ENCODE peak calls at places on chromosome 1, in six cellular contexts. A is hepatocyte, J is body of pancreas, Q is cardiac muscle cell, U is mucosa of descending colon, P is psoas muscle. S is an unnamed sample. For H3K4me1, the result is how much of the 10 kb centered on the place peaks cover.

GRCh38 chr1:89842547-89843278 is 21.9 kb downstream of the LRRC8D start:
- DNase-seq in A (peak), Q (peak), P (no peak), U (no peak), J (no peak), S (no peak)

GRCh38 chr1:41739061-41739955 is 179.4 kb downstream of the HIVEP3 start:
- DNase-seq in J (peak), P (peak), U (peak), A (peak), Q (peak), S (peak)

GRCh38 chr1:27496604-27497155 is 6.7 kb upstream of the WASF2 start:
- DNase-seq in P (peak), J (no peak), A (peak), Q (peak), U (no peak), S (peak)

GRCh38 chr1:25168193-25169071 is 63.9 kb downstream of the SYF2 start:
- DNase-seq in J (peak), A (peak), P (no peak), Q (no peak), U (peak), S (peak)

GRCh38 chr1:158998781-158999161 is 10.9 kb upstream of the IFI16 start:
- DNase-seq in J (peak), A (peak), U (peak), P (peak), Q (peak), S (peak)

GRCh38 chr1:198932351-198932991 is 293.6 kb downstream of the PTPRC start:
- DNase-seq in Q (no peak), A (no peak), U (no peak), J (no peak), P (no peak), S (no peak)

GRCh38 chr1:180930687-180931086 is 18.0 kb downstream of the KIAA1614 start:
- DNase-seq in J (no peak), U (no peak), Q (no peak), P (no peak), A (no peak), S (no peak)

GRCh38 chr1:173507205-173507846 is 30.2 kb downstream of the PRDX6 start:
- DNase-seq in P (no peak), Q (peak), A (peak), J (no peak), U (no peak), S (no peak)

GRCh38 chr1:35442737-35443136 is 114.5 kb downstream of the KIAA0319L start:
- DNase-seq in J (no peak), U (no peak), Q (no peak), P (no peak), A (no peak), S (no peak)
- TF ChIP-seq CTCF in J (no peak), U (no peak), Q (no peak), P (no peak), A (no peak), S (no peak)

GRCh38 chr1:201459052-201459451 is 9.9 kb downstream of the PHLDA3 start:
- DNase-seq in U (no peak), Q (no peak), J (no peak), A (no peak), P (no peak), S (no peak)
- H3K4me1 ChIP-seq in U (under half), Q (under half), J (under half), A (under half), P (half or more), S (under half)

GRCh38 chr1:118986839-118987430 is 1.2 kb downstream of the TBX15 start:
- DNase-seq in J (no peak), P (peak), U (no peak), Q (no peak), A (no peak), S (no peak)
- H3K4me3 ChIP-seq in J (peak), P (peak), U (no peak), Q (peak), A (peak), S (peak)

GRCh38 chr1:82015444-82015843 is 214.7 kb downstream of the ADGRL2 start:
- DNase-seq in Q (no peak), A (no peak), P (no peak), J (no peak), U (no peak), S (no peak)
- TF ChIP-seq CTCF in Q (no peak), A (no peak), P (no peak), J (no peak), U (no peak), S (no peak)

DNA sequence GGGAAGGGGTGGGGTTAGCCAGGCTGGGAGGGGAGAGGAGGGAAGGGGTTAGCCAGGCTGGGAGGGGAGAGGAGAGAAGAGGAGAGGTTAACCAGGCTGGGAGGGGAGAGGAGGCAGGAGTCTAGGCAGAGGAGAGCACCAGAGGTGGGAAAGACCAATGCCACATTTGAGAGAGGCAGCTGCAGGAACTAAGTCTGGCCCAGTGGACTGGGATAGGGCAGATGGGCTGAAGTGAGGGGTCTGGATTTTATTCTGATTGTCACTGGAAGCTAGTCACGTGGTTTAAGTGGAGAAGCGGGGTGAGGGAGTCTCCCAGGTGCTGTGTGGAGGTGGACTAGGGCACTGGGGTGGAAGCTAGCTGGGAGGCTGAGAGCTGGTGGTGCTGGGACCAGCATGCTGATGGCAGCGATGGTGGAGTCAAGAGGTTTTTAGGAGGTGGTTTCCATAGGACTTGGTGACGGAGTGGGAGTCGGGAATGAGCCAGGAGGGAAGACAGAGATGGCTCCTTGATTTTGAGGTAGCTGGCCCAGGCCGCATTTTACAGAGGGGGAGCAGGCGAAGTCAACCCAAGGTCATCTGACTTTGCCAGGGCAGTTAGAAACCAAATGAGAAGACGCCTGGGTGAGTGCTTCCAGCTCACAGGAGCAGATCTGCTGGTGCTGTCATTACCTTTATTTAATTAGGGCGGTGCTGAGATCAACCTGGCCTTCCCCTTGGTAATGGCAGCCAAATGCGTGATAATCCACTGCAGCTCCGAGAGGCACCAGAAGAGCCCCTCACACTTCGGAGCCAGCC is 42.8 kb downstream of the DISP3 start:
- DNase-seq in J (no peak), P (no peak), Q (no peak), U (no peak), A (no peak), S (peak)
- H3K4me1 ChIP-seq in J (under half), P (under half), Q (under half), U (under half), A (under half), S (under half)

GRCh38 chr1:156571261-156571958 is 955 bp downstream of the IQGAP3 start:
- DNase-seq in Q (peak), J (no peak), U (peak), P (no peak), A (peak), S (no peak)
- H3K4me3 ChIP-seq in Q (peak), J (no peak), U (no peak), P (no peak), A (no peak), S (peak)

GRCh38 chr1:70528591-70529333 is 117.7 kb downstream of the CTH start:
- DNase-seq in A (peak), Q (peak), P (no peak), U (peak), J (peak), S (peak)
- TF ChIP-seq CTCF in A (peak), Q (peak), P (peak), U (no peak), J (peak), S (no peak)

GRCh38 chr1:6127587-6128163 is 52.4 kb downstream of the CHD5 start:
- DNase-seq in J (peak), U (peak), Q (peak), P (peak), A (peak), S (peak)

GRCh38 chr1:6126028-6126427 is 54.1 kb downstream of the CHD5 start:
- DNase-seq in A (no peak), P (no peak), Q (no peak), U (no peak), J (no peak), S (no peak)

GRCh38 chr1:6125366-6125765 is 54.8 kb downstream of the CHD5 start:
- DNase-seq in J (no peak), U (no peak), P (no peak), A (no peak), Q (no peak), S (no peak)

GRCh38 chr1:6124746-6125365 is 55.3 kb downstream of the CHD5 start:
- DNase-seq in U (no peak), Q (no peak), J (no peak), P (no peak), A (no peak), S (peak)

DNA sequence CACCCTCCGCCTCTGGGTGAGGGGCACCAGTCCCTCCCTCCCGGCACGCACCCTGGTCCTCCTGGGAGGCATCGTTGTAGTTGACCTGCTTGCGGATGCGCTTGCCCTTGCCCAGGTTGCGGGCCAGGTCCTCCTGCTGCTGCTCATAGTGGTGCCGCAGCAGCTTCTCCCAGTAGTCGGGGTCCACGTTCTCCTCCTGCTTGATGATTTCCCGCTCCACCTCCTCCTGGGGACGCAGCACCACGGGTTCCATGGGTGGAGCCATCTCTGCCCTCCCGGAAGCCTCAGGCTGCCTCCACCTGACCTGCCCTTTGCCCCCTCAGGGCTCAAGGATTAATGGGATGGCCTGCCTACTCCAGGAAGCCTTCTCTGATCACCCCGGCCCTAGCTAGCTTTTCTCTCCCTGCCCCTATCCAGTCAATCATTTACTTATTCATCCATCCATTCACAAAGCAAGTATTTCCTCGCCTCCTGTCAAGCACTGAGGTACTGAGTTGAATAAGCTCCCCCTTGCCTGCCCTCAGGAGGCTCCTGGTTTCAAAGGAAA is 53.5 kb downstream of the CHD5 start:
- DNase-seq in Q (no peak), U (no peak), P (no peak), J (no peak), A (no peak), S (no peak)
- H3K4me1 ChIP-seq in Q (under half), U (under half), P (under half), J (under half), A (under half), S (under half)

S was measured in Peyer's patch.